ENCODE peak calls at places on chromosomes 5 and 9, in six cellular contexts. One of them, this sample, is unnamed.

GRCh38 chr5:891837-892389 is 688 bp downstream of the BRD9 start:
- DNase-seq in globus pallidus: peak
- DNase-seq in stimulated activated CD8-positive, alpha-beta memory T cell treated with anti-CD3 and anti-CD28 coated beads, Interleukin-15, amount 100 ng/mL, for 1 hour: no peak
- DNase-seq in neuronal stem cell: no peak
- DNase-seq in fibroblast of pulmonary artery: peak
- DNase-seq in caudate nucleus: no peak
- DNase-seq in this sample: peak

GRCh38 chr9:97853844-97854695 is 1.0 kb downstream of the FOXE1 start:
- DNase-seq in globus pallidus: no peak
- DNase-seq in stimulated activated CD8-positive, alpha-beta memory T cell treated with anti-CD3 and anti-CD28 coated beads, Interleukin-15, amount 100 ng/mL, for 1 hour: no peak
- DNase-seq in fibroblast of pulmonary artery: peak
- DNase-seq in neuronal stem cell: peak
- DNase-seq in caudate nucleus: no peak
- DNase-seq in this sample: peak

GRCh38 chr5:64606926-64607325 is 83.4 kb upstream of the SHISAL2B start:
- DNase-seq in caudate nucleus: no peak
- DNase-seq in globus pallidus: no peak
- DNase-seq in neuronal stem cell: no peak
- DNase-seq in stimulated activated CD8-positive, alpha-beta memory T cell treated with anti-CD3 and anti-CD28 coated beads, Interleukin-15, amount 100 ng/mL, for 1 hour: no peak
- DNase-seq in fibroblast of pulmonary artery: no peak
- DNase-seq in this sample: no peak

GRCh38 chr9:104774831-104775573 is 11.1 kb downstream of the NIPSNAP3B start:
- DNase-seq in stimulated activated CD8-positive, alpha-beta memory T cell treated with anti-CD3 and anti-CD28 coated beads, Interleukin-15, amount 100 ng/mL, for 1 hour: no peak
- DNase-seq in fibroblast of pulmonary artery: peak
- DNase-seq in globus pallidus: peak
- DNase-seq in neuronal stem cell: no peak
- DNase-seq in caudate nucleus: no peak
- DNase-seq in this sample: no peak

GRCh38 chr5:35518104-35518503 is 99.6 kb upstream of the SPEF2 start:
- DNase-seq in fibroblast of pulmonary artery: no peak
- DNase-seq in caudate nucleus: no peak
- DNase-seq in stimulated activated CD8-positive, alpha-beta memory T cell treated with anti-CD3 and anti-CD28 coated beads, Interleukin-15, amount 100 ng/mL, for 1 hour: no peak
- DNase-seq in globus pallidus: no peak
- DNase-seq in neuronal stem cell: no peak
- DNase-seq in this sample: no peak

GRCh38 chr5:154479944-154480750 is 2.1 kb upstream of the HAND1 start:
- DNase-seq in stimulated activated CD8-positive, alpha-beta memory T cell treated with anti-CD3 and anti-CD28 coated beads, Interleukin-15, amount 100 ng/mL, for 1 hour: no peak
- DNase-seq in neuronal stem cell: no peak
- DNase-seq in fibroblast of pulmonary artery: no peak
- DNase-seq in globus pallidus: no peak
- DNase-seq in caudate nucleus: no peak
- DNase-seq in this sample: no peak

GRCh38 chr5:134561871-134562296 is 36.4 kb downstream of the JADE2 start:
- DNase-seq in stimulated activated CD8-positive, alpha-beta memory T cell treated with anti-CD3 and anti-CD28 coated beads, Interleukin-15, amount 100 ng/mL, for 1 hour: no peak
- DNase-seq in globus pallidus: no peak
- DNase-seq in fibroblast of pulmonary artery: peak
- DNase-seq in caudate nucleus: no peak
- DNase-seq in neuronal stem cell: peak
- DNase-seq in this sample: peak

GRCh38 chr9:14616188-14616982 is 76.8 kb downstream of the ZDHHC21 start:
- DNase-seq in globus pallidus: peak
- DNase-seq in stimulated activated CD8-positive, alpha-beta memory T cell treated with anti-CD3 and anti-CD28 coated beads, Interleukin-15, amount 100 ng/mL, for 1 hour: no peak
- DNase-seq in neuronal stem cell: peak
- DNase-seq in caudate nucleus: no peak
- DNase-seq in fibroblast of pulmonary artery: peak
- DNase-seq in this sample: no peak

GRCh38 chr9:70474413-70474812 is 60.0 kb upstream of the KLF9 start:
- DNase-seq in stimulated activated CD8-positive, alpha-beta memory T cell treated with anti-CD3 and anti-CD28 coated beads, Interleukin-15, amount 100 ng/mL, for 1 hour: no peak
- DNase-seq in neuronal stem cell: no peak
- DNase-seq in globus pallidus: no peak
- DNase-seq in fibroblast of pulmonary artery: no peak
- DNase-seq in caudate nucleus: no peak
- DNase-seq in this sample: no peak

GRCh38 chr9:109652112-109652511 is 127.9 kb upstream of the PALM2AKAP2 start:
- DNase-seq in fibroblast of pulmonary artery: peak
- DNase-seq in neuronal stem cell: no peak
- DNase-seq in caudate nucleus: no peak
- DNase-seq in globus pallidus: no peak
- DNase-seq in stimulated activated CD8-positive, alpha-beta memory T cell treated with anti-CD3 and anti-CD28 coated beads, Interleukin-15, amount 100 ng/mL, for 1 hour: no peak
- DNase-seq in this sample: no peak

GRCh38 chr9:131641618-131642495 is 96.5 kb downstream of the PRRT1B start:
- DNase-seq in caudate nucleus: no peak
- DNase-seq in stimulated activated CD8-positive, alpha-beta memory T cell treated with anti-CD3 and anti-CD28 coated beads, Interleukin-15, amount 100 ng/mL, for 1 hour: no peak
- DNase-seq in fibroblast of pulmonary artery: no peak
- DNase-seq in neuronal stem cell: no peak
- DNase-seq in globus pallidus: peak
- DNase-seq in this sample: no peak

GRCh38 chr5:132825824-132826391 is 4.5 kb downstream of the SHROOM1 start:
- DNase-seq in stimulated activated CD8-positive, alpha-beta memory T cell treated with anti-CD3 and anti-CD28 coated beads, Interleukin-15, amount 100 ng/mL, for 1 hour: no peak
- DNase-seq in neuronal stem cell: no peak
- DNase-seq in fibroblast of pulmonary artery: no peak
- DNase-seq in caudate nucleus: no peak
- DNase-seq in globus pallidus: no peak
- DNase-seq in this sample: peak

GRCh38 chr9:77981332-77981731 is 50.3 kb downstream of the GNAQ start:
- DNase-seq in stimulated activated CD8-positive, alpha-beta memory T cell treated with anti-CD3 and anti-CD28 coated beads, Interleukin-15, amount 100 ng/mL, for 1 hour: no peak
- DNase-seq in globus pallidus: no peak
- DNase-seq in caudate nucleus: no peak
- DNase-seq in fibroblast of pulmonary artery: peak
- DNase-seq in neuronal stem cell: no peak
- DNase-seq in this sample: no peak

GRCh38 chr9:69131682-69132081 is 42.4 kb upstream of the TJP2 start:
- DNase-seq in caudate nucleus: no peak
- DNase-seq in fibroblast of pulmonary artery: peak
- DNase-seq in globus pallidus: no peak
- DNase-seq in neuronal stem cell: no peak
- DNase-seq in stimulated activated CD8-positive, alpha-beta memory T cell treated with anti-CD3 and anti-CD28 coated beads, Interleukin-15, amount 100 ng/mL, for 1 hour: no peak
- DNase-seq in this sample: no peak

GRCh38 chr9:111483862-111484563 is at the start of gene ECPAS:
- DNase-seq in neuronal stem cell: peak
- DNase-seq in caudate nucleus: peak
- DNase-seq in globus pallidus: peak
- DNase-seq in fibroblast of pulmonary artery: peak
- DNase-seq in stimulated activated CD8-positive, alpha-beta memory T cell treated with anti-CD3 and anti-CD28 coated beads, Interleukin-15, amount 100 ng/mL, for 1 hour: peak
- DNase-seq in this sample: peak

GRCh38 chr5:130158036-130158435 is 253.8 kb downstream of the CHSY3 start:
- DNase-seq in caudate nucleus: no peak
- DNase-seq in globus pallidus: no peak
- DNase-seq in stimulated activated CD8-positive, alpha-beta memory T cell treated with anti-CD3 and anti-CD28 coated beads, Interleukin-15, amount 100 ng/mL, for 1 hour: no peak
- DNase-seq in fibroblast of pulmonary artery: no peak
- DNase-seq in neuronal stem cell: no peak
- DNase-seq in this sample: no peak

GRCh38 chr5:109709225-109709624 is 19.5 kb downstream of the MAN2A1 start:
- DNase-seq in caudate nucleus: no peak
- DNase-seq in neuronal stem cell: no peak
- DNase-seq in fibroblast of pulmonary artery: no peak
- DNase-seq in globus pallidus: no peak
- DNase-seq in stimulated activated CD8-positive, alpha-beta memory T cell treated with anti-CD3 and anti-CD28 coated beads, Interleukin-15, amount 100 ng/mL, for 1 hour: no peak
- DNase-seq in this sample: no peak

GRCh38 chr9:114156658-114157421 is 1.5 kb downstream of the COL27A1 start:
- DNase-seq in globus pallidus: no peak
- DNase-seq in stimulated activated CD8-positive, alpha-beta memory T cell treated with anti-CD3 and anti-CD28 coated beads, Interleukin-15, amount 100 ng/mL, for 1 hour: no peak
- DNase-seq in caudate nucleus: no peak
- DNase-seq in fibroblast of pulmonary artery: peak
- DNase-seq in neuronal stem cell: no peak
- DNase-seq in this sample: peak

GRCh38 chr9:72292874-72293607 is 72.0 kb downstream of the ZFAND5 start:
- DNase-seq in caudate nucleus: no peak
- DNase-seq in globus pallidus: peak
- DNase-seq in stimulated activated CD8-positive, alpha-beta memory T cell treated with anti-CD3 and anti-CD28 coated beads, Interleukin-15, amount 100 ng/mL, for 1 hour: no peak
- DNase-seq in neuronal stem cell: no peak
- DNase-seq in fibroblast of pulmonary artery: peak
- DNase-seq in this sample: no peak

GRCh38 chr5:170104299-170104698 is 1.4 kb upstream of the FOXI1 start:
- DNase-seq in neuronal stem cell: no peak
- DNase-seq in globus pallidus: no peak
- DNase-seq in caudate nucleus: no peak
- DNase-seq in stimulated activated CD8-positive, alpha-beta memory T cell treated with anti-CD3 and anti-CD28 coated beads, Interleukin-15, amount 100 ng/mL, for 1 hour: no peak
- DNase-seq in fibroblast of pulmonary artery: no peak
- DNase-seq in this sample: no peak

GRCh38 chr5:132877938-132878337 is 4.5 kb downstream of the LEAP2 start:
- DNase-seq in fibroblast of pulmonary artery: peak
- DNase-seq in caudate nucleus: no peak
- DNase-seq in stimulated activated CD8-positive, alpha-beta memory T cell treated with anti-CD3 and anti-CD28 coated beads, Interleukin-15, amount 100 ng/mL, for 1 hour: no peak
- DNase-seq in neuronal stem cell: no peak
- DNase-seq in globus pallidus: no peak
- DNase-seq in this sample: no peak

GRCh38 chr5:172444110-172444510 is 10.2 kb downstream of the SH3PXD2B start:
- DNase-seq in stimulated activated CD8-positive, alpha-beta memory T cell treated with anti-CD3 and anti-CD28 coated beads, Interleukin-15, amount 100 ng/mL, for 1 hour: no peak
- DNase-seq in neuronal stem cell: no peak
- DNase-seq in globus pallidus: no peak
- DNase-seq in caudate nucleus: no peak
- DNase-seq in fibroblast of pulmonary artery: peak
- DNase-seq in this sample: no peak

GRCh38 chr5:54519083-54519541 is 1.6 kb downstream of the SNX18 start:
- DNase-seq in stimulated activated CD8-positive, alpha-beta memory T cell treated with anti-CD3 and anti-CD28 coated beads, Interleukin-15, amount 100 ng/mL, for 1 hour: no peak
- DNase-seq in fibroblast of pulmonary artery: no peak
- DNase-seq in globus pallidus: no peak
- DNase-seq in neuronal stem cell: no peak
- DNase-seq in caudate nucleus: no peak
- DNase-seq in this sample: peak

GRCh38 chr9:125025584-125025983 is 84.7 kb upstream of the GOLGA1 start:
- DNase-seq in neuronal stem cell: no peak
- DNase-seq in globus pallidus: no peak
- DNase-seq in stimulated activated CD8-positive, alpha-beta memory T cell treated with anti-CD3 and anti-CD28 coated beads, Interleukin-15, amount 100 ng/mL, for 1 hour: no peak
- DNase-seq in fibroblast of pulmonary artery: no peak
- DNase-seq in caudate nucleus: no peak
- DNase-seq in this sample: no peak

GRCh38 chr9:133641396-133641655 is 5.2 kb downstream of the DBH start:
- DNase-seq in fibroblast of pulmonary artery: no peak
- DNase-seq in neuronal stem cell: no peak
- DNase-seq in caudate nucleus: no peak
- DNase-seq in stimulated activated CD8-positive, alpha-beta memory T cell treated with anti-CD3 and anti-CD28 coated beads, Interleukin-15, amount 100 ng/mL, for 1 hour: no peak
- DNase-seq in globus pallidus: no peak
- DNase-seq in this sample: no peak